ENCODE peak calls at places on chromosome 12, in ten cellular contexts. B, K, E, G, W, X, P, V, R and A are unnamed samples.

GRCh38 chr12:81809829-81810595 is 50.9 kb upstream of the PPFIA2 start:
- DNase-seq in B (no peak), K (no peak), E (no peak), G (no peak), W (no peak), X (no peak), P (no peak), V (no peak), R (no peak), A (no peak)

GRCh38 chr12:50075808-50076170 is 9.4 kb upstream of the SMARCD1 start:
- DNase-seq in B (no peak), K (no peak), E (no peak), G (no peak), W (no peak), X (no peak), P (no peak), V (no peak), R (no peak), A (no peak)

GRCh38 chr12:32051511-32052299 is 54.9 kb upstream of the BICD1 start:
- DNase-seq in B (peak), K (no peak), E (no peak), G (no peak), W (no peak), X (no peak), P (no peak), V (no peak), R (peak), A (no peak)

GRCh38 chr12:25699454-25699853 is 146.4 kb upstream of the LMNTD1 start:
- DNase-seq in B (no peak), K (no peak), E (no peak), G (no peak), W (no peak), X (no peak), P (no peak), V (no peak), R (no peak), A (no peak)

GRCh38 chr12:95642583-95642982 is 91.3 kb upstream of the USP44 start:
- DNase-seq in B (no peak), K (no peak), E (no peak), G (no peak), W (no peak), X (no peak), P (no peak), V (no peak), R (no peak), A (no peak)

GRCh38 chr12:46480282-46480681 is 107.7 kb upstream of the SLC38A2 start:
- DNase-seq in B (no peak), K (no peak), E (no peak), G (no peak), W (no peak), X (no peak), P (no peak), V (no peak), R (no peak), A (no peak)

GRCh38 chr12:30425445-30425844 is 270.2 kb downstream of the IPO8 start:
- DNase-seq in B (no peak), K (no peak), E (no peak), G (no peak), W (no peak), X (no peak), P (no peak), V (no peak), R (no peak), A (no peak)

GRCh38 chr12:104314242-104314614 is 10.7 kb downstream of the EID3 start:
- DNase-seq in B (no peak), K (no peak), E (no peak), G (no peak), W (no peak), X (no peak), P (no peak), V (no peak), R (no peak), A (no peak)

GRCh38 chr12:52513736-52514135 is 6.5 kb downstream of the KRT5 start:
- DNase-seq in B (no peak), K (no peak), E (no peak), G (no peak), W (no peak), X (no peak), P (no peak), V (no peak), R (no peak), A (no peak)

GRCh38 chr12:57604454-57605307 is at the start of gene DTX3:
- DNase-seq in B (no peak), K (no peak), E (peak), G (no peak), W (no peak), X (no peak), P (peak), V (no peak), R (peak), A (no peak)

GRCh38 chr12:122999986-123000420 is 19.5 kb downstream of the ARL6IP4 start:
- DNase-seq in B (no peak), K (no peak), E (no peak), G (no peak), W (no peak), X (no peak), P (no peak), V (no peak), R (no peak), A (no peak)